ENCODE peak calls at places on chromosomes 7 and 10, in four cellular contexts. U is HCT116, W is Panc1, A is body of pancreas. I is an unnamed sample.

GRCh38 chr10:17923728-17924127 is 28.0 kb upstream of the SLC39A12 start:
- DNase-seq in U (no peak), W (no peak), A (peak; percentile 57), I (peak; percentile 87)

GRCh38 chr7:39880556-39880955 is 69.5 kb upstream of the CDK13 start:
- DNase-seq in U (no peak), W (no peak), A (no peak), I (no peak)

GRCh38 chr10:4656576-4657194 is 169.3 kb upstream of the AKR1E2 start:
- DNase-seq in U (peak; percentile 58), W (no peak), A (peak; percentile 51), I (no peak)

GRCh38 chr7:64882341-64883112 is 20.5 kb upstream of the ZNF273 start:
- DNase-seq in U (no peak), W (no peak), A (peak; percentile 67), I (no peak)

GRCh38 chr10:3528271-3528670 is 256.7 kb downstream of the KLF6 start:
- DNase-seq in U (no peak), W (no peak), A (no peak), I (no peak)

GRCh38 chr10:102287991-102288390 is 42.7 kb downstream of the GBF1 start:
- DNase-seq in U (no peak), W (no peak), A (no peak), I (no peak)

GRCh38 chr7:137970263-137970975 is 31.5 kb downstream of the CREB3L2 start:
- DNase-seq in U (no peak), W (no peak), A (peak; percentile 55), I (no peak)

GRCh38 chr7:159030490-159031134 is 114.1 kb downstream of the VIPR2 start:
- DNase-seq in U (peak; percentile 27), W (no peak), A (peak; percentile 64), I (no peak)

GRCh38 chr7:31603076-31603475 is 83.9 kb upstream of the PPP1R17 start:
- DNase-seq in U (no peak), W (no peak), A (no peak), I (no peak)

GRCh38 chr10:119500138-119500795 is 42.3 kb downstream of the RGS10 start:
- DNase-seq in U (no peak), W (no peak), A (no peak), I (no peak)

GRCh38 chr7:30134523-30135270 is at the start of gene MTURN:
- DNase-seq in U (peak; percentile 76), W (no peak), A (peak; percentile 85), I (peak; percentile 44)

GRCh38 chr10:56095506-56096225 is 265.4 kb downstream of the ZWINT start:
- DNase-seq in U (no peak), W (no peak), A (no peak), I (no peak)

GRCh38 chr7:23115991-23116390 is 10.4 kb downstream of the KLHL7 start:
- DNase-seq in U (no peak), W (no peak), A (no peak), I (no peak)

DNA sequence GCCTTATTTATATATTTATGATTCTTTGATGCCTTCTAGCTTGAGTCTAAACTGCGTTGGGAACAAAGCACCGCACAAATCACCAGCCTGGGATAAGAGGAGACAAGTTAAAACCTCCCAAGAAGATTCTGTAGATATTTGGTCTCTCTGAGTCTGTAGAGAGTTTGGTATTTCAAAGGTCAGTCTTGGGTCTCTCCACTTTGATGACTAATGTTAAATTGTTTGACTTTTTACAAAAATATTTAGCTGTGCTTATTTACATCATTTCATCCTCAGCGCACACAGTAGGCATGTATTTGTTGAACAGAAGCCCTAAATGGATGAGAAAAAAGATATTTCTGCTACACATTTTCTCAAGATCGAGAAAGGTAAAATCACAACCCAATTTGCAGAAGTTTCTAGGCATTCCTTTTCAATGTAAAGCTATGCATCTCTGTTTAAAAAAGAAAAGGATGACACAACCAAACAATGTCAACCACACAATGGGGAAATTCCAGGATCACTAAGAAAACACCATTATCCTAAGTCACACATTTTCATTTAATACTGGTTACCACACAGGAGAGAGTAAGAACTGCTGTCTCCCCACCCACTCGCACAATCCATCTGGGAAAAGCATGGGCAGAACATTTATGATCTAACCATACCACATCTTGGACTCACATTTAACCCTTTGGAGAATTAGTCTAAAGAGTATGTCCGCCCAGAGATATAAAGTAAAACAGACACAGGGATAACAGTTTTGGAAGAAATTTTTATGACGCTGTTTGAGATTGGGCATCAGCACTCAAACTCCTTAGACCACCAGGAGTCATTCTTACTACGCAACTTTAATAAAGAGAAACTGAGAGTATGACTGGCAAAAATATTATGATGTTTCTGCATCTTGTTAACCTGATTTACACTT is 4.4 kb downstream of the CDK6 start:
- DNase-seq in U (no peak), W (peak; percentile 48), A (no peak), I (peak; percentile 86)
- TF ChIP-seq CTCF in U (no peak), W (no peak), A (no peak), I (no peak)

DNA sequence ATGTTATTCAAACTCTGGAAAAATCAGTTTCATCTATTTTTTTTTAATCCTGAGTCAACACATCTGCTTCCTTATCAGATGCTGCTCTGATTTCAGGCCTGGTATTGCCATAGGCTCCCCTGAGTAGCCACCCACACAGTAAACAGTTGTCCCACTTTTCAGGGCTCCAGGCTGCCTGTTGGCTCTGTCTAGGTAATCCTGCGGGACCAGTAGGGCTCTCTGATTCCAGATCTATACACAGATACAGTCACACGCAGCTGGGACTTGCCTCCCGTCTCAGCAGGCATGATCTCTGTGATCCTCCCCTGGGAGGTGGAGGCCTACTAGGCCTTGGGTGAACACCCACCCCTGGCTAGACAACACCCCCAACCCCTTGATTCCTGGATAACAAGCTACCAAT is 206.1 kb downstream of the CREB5 start:
- DNase-seq in U (no peak), W (no peak), A (no peak), I (no peak)
- H3K27ac ChIP-seq in U (no peak overlapping the region), W (no peak overlapping the region), A (no peak overlapping the region), I (no peak overlapping the region)

DNA sequence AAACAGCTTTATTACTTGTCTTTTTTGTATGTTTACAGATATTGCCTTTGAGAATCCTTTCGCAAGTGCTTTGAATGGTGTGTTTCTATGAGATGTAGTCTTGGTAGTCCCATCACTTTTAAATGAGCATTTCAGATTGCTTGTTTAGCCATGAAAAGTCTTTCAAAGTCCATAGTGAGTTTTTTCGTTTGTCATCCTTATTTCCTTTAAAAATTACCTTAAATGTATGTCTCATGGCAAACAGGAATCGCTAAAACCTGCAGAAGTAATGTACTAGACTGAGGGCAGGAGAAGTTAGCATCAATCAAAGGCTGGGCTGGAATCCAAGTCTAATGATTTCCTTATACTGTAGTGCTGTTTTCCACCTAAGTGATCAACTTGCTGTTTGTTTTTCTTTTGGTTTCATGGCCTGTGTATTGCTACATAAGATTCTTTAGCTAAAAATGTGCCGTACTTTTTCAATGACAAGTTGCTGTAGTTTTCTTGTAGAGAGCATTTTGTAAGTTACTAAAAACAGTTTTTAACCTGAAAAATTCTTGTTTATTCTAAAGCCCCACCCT is 1.1 kb downstream of the HELLS start:
- DNase-seq in U (no peak), W (peak; percentile 7), A (no peak), I (no peak)
- H3K4me3 ChIP-seq in U (peak overlapping the region; percentile 94), W (peak overlapping the region; percentile 84), A (no peak overlapping the region), I (peak overlapping the region; percentile 95)

DNA sequence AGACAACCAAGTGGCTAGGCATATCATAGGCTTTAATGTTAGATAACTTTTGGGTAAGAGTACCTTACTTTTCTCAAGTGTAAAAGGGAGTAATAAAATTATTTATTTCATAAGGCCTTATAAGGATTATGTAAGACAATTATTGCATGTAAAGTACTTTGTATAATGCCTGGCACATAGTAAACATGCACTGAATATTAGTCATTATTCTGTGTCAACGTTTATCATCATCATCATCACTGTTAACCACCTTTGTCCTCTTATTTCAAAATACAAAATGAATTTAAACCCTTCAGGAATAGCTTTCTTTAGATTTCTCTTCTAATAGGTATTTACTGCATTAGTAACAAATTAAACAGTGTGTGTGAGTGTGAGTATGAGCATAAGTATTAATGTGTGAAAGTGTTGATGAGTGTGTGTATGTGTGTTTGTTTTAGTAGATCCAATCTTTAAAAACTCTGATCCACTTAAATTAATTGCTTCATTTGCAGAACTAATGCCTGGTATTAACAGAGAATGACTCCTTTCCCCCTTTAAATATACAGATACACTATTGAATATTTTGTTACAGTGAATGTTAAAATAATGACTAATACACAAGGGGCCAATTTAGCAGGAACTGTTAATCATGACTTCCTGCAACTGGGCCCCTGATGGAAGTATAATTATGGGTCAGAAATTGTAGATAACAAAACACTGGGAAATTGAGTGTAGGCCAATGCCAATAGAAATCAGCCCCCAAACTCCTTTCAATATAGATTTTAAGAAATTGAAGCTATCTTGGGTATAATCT is 213.3 kb upstream of the FZD8 start:
- DNase-seq in U (no peak), W (no peak), A (no peak), I (no peak)
- TF ChIP-seq CTCF in U (no peak), W (no peak), A (no peak), I (no peak)

GRCh38 chr10:68599754-68600040 is 39.6 kb downstream of the TET1 start:
- DNase-seq in U (no peak), W (no peak), A (no peak), I (no peak)
- H3K27ac ChIP-seq in U (peak overlapping the region; percentile 59), W (peak overlapping the region; percentile 88), A (no peak overlapping the region), I (peak overlapping the region; percentile 92)

I was measured in AG04450.